ENCODE peak calls at places on chromosome 22, in five cellular contexts. N is astrocyte of the cerebellum, C is tibial artery, E is fibroblast of pulmonary artery, Y is A673. B is an unnamed sample.

GRCh38 chr22:33126881-33127280 is 68.7 kb upstream of the SYN3 start:
- DNase-seq in C (no peak), E (peak), N (no peak), Y (peak), B (no peak)

GRCh38 chr22:19122752-19123492 is 710 bp upstream of the DGCR2 start:
- DNase-seq in N (no peak), C (peak), Y (no peak), E (no peak), B (no peak)

GRCh38 chr22:46088541-46089311 is 61.6 kb upstream of the PPARA start:
- DNase-seq in C (peak), Y (no peak), N (no peak), E (peak), B (no peak)

GRCh38 chr22:31952094-31952401 is 7.7 kb downstream of the YWHAH start:
- DNase-seq in Y (no peak), E (no peak), C (no peak), N (no peak), B (no peak)

GRCh38 chr22:43776081-43776670 is 35.9 kb downstream of the EFCAB6 start:
- DNase-seq in Y (no peak), C (no peak), E (no peak), N (no peak), B (no peak)

GRCh38 chr22:47232753-47233152 is 470.3 kb downstream of the TBC1D22A start:
- DNase-seq in Y (no peak), E (no peak), C (no peak), N (no peak), B (no peak)

GRCh38 chr22:30905696-30906341 is 62.8 kb downstream of the MORC2 start:
- DNase-seq in E (no peak), Y (no peak), C (peak), N (no peak), B (no peak)

GRCh38 chr22:30251661-30252226 is 5.2 kb upstream of the LIF start:
- DNase-seq in Y (no peak), N (no peak), E (peak), C (no peak), B (no peak)

GRCh38 chr22:36323855-36324331 is 63.9 kb downstream of the MYH9 start:
- DNase-seq in N (no peak), Y (no peak), E (peak), C (peak), B (no peak)

GRCh38 chr22:35657571-35658312 is 9.5 kb downstream of the APOL6 start:
- DNase-seq in N (no peak), C (no peak), E (peak), Y (no peak), B (no peak)

GRCh38 chr22:17920145-17920605 is 104.2 kb downstream of the MICAL3 start:
- DNase-seq in N (no peak), Y (no peak), C (no peak), E (peak), B (no peak)

GRCh38 chr22:27879923-27880322 is 39.1 kb downstream of the PITPNB start:
- DNase-seq in Y (peak), E (peak), C (no peak), N (peak), B (no peak)

GRCh38 chr22:36021649-36022048 is 7.0 kb downstream of the RBFOX2 start:
- DNase-seq in N (no peak), E (no peak), Y (no peak), C (no peak), B (no peak)

GRCh38 chr22:30452861-30453260 is 19.0 kb downstream of the SEC14L3 start:
- DNase-seq in E (no peak), Y (no peak), N (no peak), C (no peak), B (no peak)

GRCh38 chr22:43387815-43388214 is 24.0 kb upstream of the MPPED1 start:
- DNase-seq in C (no peak), Y (no peak), N (no peak), E (no peak), B (no peak)

GRCh38 chr22:43326342-43326825 is 16.8 kb downstream of the SCUBE1 start:
- DNase-seq in Y (peak), C (no peak), E (no peak), N (no peak), B (peak)

GRCh38 chr22:30685178-30685577 is 9.5 kb upstream of the OSBP2 start:
- DNase-seq in Y (no peak), N (no peak), E (no peak), C (no peak), B (no peak)

GRCh38 chr22:44818727-44819126 is 66.4 kb downstream of the ARHGAP8 start:
- DNase-seq in Y (no peak), E (no peak), C (no peak), N (no peak), B (no peak)

GRCh38 chr22:48396091-48396784 is 1431.4 kb downstream of the BRD1 start:
- DNase-seq in Y (no peak), C (peak), E (no peak), N (no peak), B (no peak)

GRCh38 chr22:44862981-44863860 is 110.8 kb downstream of the ARHGAP8 start:
- DNase-seq in N (no peak), C (no peak), E (no peak), Y (no peak), B (no peak)

GRCh38 chr22:35811670-35812069 is 94.0 kb downstream of the APOL5 start:
- DNase-seq in N (no peak), Y (no peak), C (no peak), E (no peak), B (no peak)

GRCh38 chr22:46881373-46882118 is 119.1 kb downstream of the TBC1D22A start:
- DNase-seq in Y (no peak), N (no peak), E (no peak), C (no peak), B (no peak)

GRCh38 chr22:41746563-41747400 is 47.5 kb downstream of the MEI1 start:
- DNase-seq in N (peak), C (peak), Y (peak), E (peak), B (peak)

GRCh38 chr22:41745968-41746367 is 46.7 kb downstream of the MEI1 start:
- DNase-seq in E (no peak), C (no peak), N (no peak), Y (no peak), B (no peak)

GRCh38 chr22:41739576-41739975 is 40.3 kb downstream of the MEI1 start:
- DNase-seq in Y (no peak), E (no peak), C (no peak), N (no peak), B (no peak)

GRCh38 chr22:41742918-41743317 is 43.6 kb downstream of the MEI1 start:
- DNase-seq in C (no peak), N (no peak), E (no peak), Y (no peak), B (no peak)
- TF ChIP-seq CTCF in C (no peak), N (peak), E (no peak), Y (no peak), B (no peak)

GRCh38 chr22:37607010-37607911 is 1.4 kb upstream of the GGA1 start:
- DNase-seq in E (peak), C (peak), N (no peak), Y (peak), B (peak)
- H3K4me3 ChIP-seq in E (peak), C (peak), N (peak), Y (peak), B (peak)

GRCh38 chr22:20128902-20129746 is 2.5 kb upstream of the ZDHHC8 start:
- DNase-seq in E (peak), Y (peak), C (no peak), N (no peak), B (no peak)
- TF ChIP-seq CTCF in E (peak), Y (peak), C (no peak), N (no peak), B (peak)

DNA sequence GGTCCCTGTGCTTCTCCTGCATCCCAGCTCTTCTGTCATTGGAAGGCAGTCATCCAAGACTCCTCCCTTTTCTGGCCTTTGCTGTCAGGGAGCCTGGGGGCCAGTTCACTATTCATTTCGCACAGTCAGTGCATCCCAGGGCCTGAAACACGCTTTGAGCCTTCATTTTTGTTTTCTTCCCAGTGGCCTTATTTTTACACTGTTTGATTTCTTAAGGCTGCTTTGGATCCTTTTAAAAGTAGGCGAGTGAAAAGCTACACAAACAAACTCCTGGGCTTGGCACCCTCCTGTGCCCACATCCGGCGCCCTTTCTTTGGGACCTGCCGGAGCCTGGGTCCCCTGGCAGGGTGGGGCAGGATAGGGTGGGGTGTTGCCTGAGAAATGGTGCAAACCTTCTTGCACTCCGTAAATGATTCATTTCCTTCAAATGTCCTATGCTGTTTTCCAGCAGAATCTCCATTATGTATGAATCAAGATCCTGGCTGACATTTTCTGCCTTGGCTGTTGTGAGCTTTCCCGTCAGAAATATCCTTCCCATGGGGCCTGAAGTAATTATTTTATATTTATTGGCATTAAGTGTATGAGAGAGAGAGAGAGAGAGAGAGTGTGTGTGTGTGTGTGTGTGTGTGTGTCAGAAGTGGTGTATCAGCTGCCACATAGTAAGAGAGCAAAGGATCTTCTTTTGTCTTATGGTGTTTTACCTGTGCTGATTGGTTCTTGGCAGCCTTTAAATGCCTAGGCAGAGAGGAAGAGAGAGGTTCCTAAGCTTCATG is 45.6 kb downstream of the BCR start:
- DNase-seq in C (peak), Y (peak), E (peak), N (no peak), B (no peak)
- H3K4me3 ChIP-seq in C (no peak), Y (no peak), E (no peak), N (no peak), B (no peak)

GRCh38 chr22:38927033-38927789 is 30.2 kb upstream of the APOBEC3A start:
- DNase-seq in Y (peak), E (peak), C (peak), N (no peak), B (peak)
- TF ChIP-seq CTCF in Y (peak), E (peak), C (peak), N (peak), B (peak)

DNA sequence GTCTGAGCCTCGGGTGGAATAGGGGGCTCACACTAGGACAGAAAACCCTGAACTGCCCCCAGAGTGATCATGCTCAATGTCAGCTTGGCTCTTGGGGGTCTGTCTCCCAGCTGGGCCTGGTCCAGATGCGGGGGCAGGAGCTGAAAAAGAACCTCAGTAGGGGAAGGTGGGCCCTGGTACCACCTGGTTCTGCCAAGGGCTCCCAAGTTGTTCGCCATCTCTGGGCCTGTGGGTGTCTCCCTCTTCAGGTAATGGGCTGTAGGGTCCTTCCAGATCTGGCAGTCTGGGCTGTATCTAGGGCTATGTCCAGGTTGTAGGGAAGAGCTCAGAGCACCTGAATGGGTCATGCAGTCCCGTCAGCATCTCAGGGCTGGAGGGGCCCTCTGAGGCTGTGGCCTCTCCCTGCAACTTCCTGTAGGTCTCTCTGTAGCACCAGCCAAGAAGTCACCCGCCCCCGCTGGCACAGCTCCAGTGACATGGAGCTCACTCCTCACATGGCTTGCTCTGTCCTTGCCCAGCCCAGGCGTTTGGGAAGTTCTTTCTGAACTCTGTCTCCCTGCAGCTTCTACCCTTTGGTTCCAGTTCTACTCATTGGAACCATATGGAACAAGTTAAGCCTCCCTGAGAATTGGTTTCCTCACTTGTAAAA is 33.0 kb upstream of the SOX10 start:
- DNase-seq in E (peak), C (peak), N (no peak), Y (peak), B (peak)
- H3K4me3 ChIP-seq in E (no peak), C (no peak), N (no peak), Y (no peak), B (no peak)

GRCh38 chr22:49488943-49489342 is 338.7 kb downstream of the BRD1 start:
- DNase-seq in E (no peak), Y (no peak), C (no peak), N (no peak), B (no peak)
- TF ChIP-seq CTCF in E (no peak), Y (no peak), C (no peak), N (no peak), B (no peak)

GRCh38 chr22:40212126-40212525 is 34.4 kb downstream of the TNRC6B start:
- DNase-seq in E (no peak), Y (no peak), C (no peak), N (no peak), B (no peak)

GRCh38 chr22:40209945-40210485 is 32.3 kb downstream of the TNRC6B start:
- DNase-seq in E (no peak), C (no peak), Y (no peak), N (no peak), B (no peak)

GRCh38 chr22:40210814-40211213 is 33.1 kb downstream of the TNRC6B start:
- DNase-seq in E (no peak), Y (no peak), N (no peak), C (no peak), B (no peak)

GRCh38 chr22:40213478-40213877 is 35.8 kb downstream of the TNRC6B start:
- DNase-seq in Y (peak), C (no peak), N (no peak), E (peak), B (no peak)

GRCh38 chr22:40211481-40212052 is 33.8 kb downstream of the TNRC6B start:
- DNase-seq in C (no peak), N (no peak), E (no peak), Y (no peak), B (no peak)
- H3K4me3 ChIP-seq in C (no peak), N (no peak), E (no peak), Y (no peak), B (no peak)

GRCh38 chr22:21657361-21658118 is 8.3 kb upstream of the PPIL2 start:
- DNase-seq in E (peak), Y (peak), N (no peak), C (peak), B (no peak)
- TF ChIP-seq CTCF in E (no peak), Y (peak), N (no peak), C (no peak), B (no peak)

DNA sequence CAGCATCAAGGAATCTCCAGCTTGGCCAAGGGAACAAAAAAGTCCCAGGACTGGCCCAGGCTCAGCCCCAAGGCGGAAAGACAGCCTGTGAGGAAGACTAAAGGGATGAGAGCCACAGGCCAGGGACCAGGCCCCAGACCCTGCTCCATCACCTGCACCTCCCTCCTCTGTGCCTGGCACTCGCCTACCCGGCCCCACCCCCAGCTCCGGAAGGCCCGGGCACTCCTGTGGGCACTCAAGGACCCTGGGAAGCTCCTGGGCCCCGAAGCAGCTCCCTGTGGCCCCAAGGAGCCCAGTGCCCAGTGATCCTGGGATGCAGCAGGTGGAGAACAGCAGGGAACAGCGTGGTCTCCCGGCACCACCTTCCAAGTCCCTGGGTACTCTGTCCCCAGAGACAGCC is 18.2 kb downstream of the ELFN2 start:
- DNase-seq in C (no peak), Y (no peak), N (no peak), E (no peak), B (no peak)
- H3K4me3 ChIP-seq in C (no peak), Y (no peak), N (no peak), E (no peak), B (no peak)